ENCODE peak calls at places on chromosomes 11 and 22, in eight cellular contexts. Q is upper lobe of right lung; C is CD4-positive, alpha-beta T cell; U is cardiac muscle cell; E is tibial artery; G is fibroblast of pulmonary artery; R is GM06990; I is psoas muscle. D is an unnamed sample.

GRCh38 chr11:94185387-94186084 is 56.9 kb downstream of the PANX1 start:
- DNase-seq in Q (no peak), C (no peak), U (no peak), E (no peak), G (peak; percentile 8), R (no peak), I (no peak), D (no peak)

GRCh38 chr22:43867839-43868652 is 5.7 kb upstream of the SULT4A1 start:
- DNase-seq in Q (peak; percentile 81), C (no peak), U (peak; percentile 90), E (no peak), G (peak; percentile 70), R (no peak), I (peak; percentile 59), D (peak; percentile 68)

GRCh38 chr11:71294846-71295600 is 42.6 kb upstream of the SHANK2 start:
- DNase-seq in Q (no peak), C (no peak), U (no peak), E (peak; percentile 37), G (no peak), R (no peak), I (no peak), D (no peak)

GRCh38 chr11:123690490-123690889 is 36.1 kb upstream of the SCN3B start:
- DNase-seq in Q (no peak), C (no peak), U (no peak), E (no peak), G (peak; percentile 55), R (no peak), I (no peak), D (no peak)

GRCh38 chr11:110918351-110918750 is 206.1 kb upstream of the ARHGAP20 start:
- DNase-seq in Q (no peak), C (no peak), U (no peak), E (no peak), G (no peak), R (no peak), I (no peak), D (no peak)

GRCh38 chr11:126392638-126393023 is 37.1 kb downstream of the ST3GAL4 start:
- DNase-seq in Q (no peak), C (no peak), U (no peak), E (no peak), G (peak; percentile 53), R (no peak), I (no peak), D (no peak)

GRCh38 chr11:1460396-1460795 is 26.2 kb downstream of the MOB2 start:
- DNase-seq in Q (peak; percentile 78), C (no peak), U (no peak), E (peak; percentile 98), G (peak; percentile 62), R (no peak), I (peak; percentile 40), D (no peak)

GRCh38 chr22:37985751-37986281 is 1.5 kb upstream of the SOX10 start:
- DNase-seq in Q (no peak), C (no peak), U (no peak), E (no peak), G (no peak), R (no peak), I (no peak), D (no peak)

GRCh38 chr11:131674051-131674755 is 303.8 kb downstream of the NTM start:
- DNase-seq in Q (peak; percentile 85), C (no peak), U (peak; percentile 81), E (no peak), G (peak; percentile 78), R (peak; percentile 52), I (peak; percentile 59), D (peak; percentile 72)

GRCh38 chr22:27720860-27721259 is 80.7 kb downstream of the MN1 start:
- DNase-seq in Q (peak; percentile 28), C (no peak), U (no peak), E (no peak), G (no peak), R (no peak), I (peak; percentile 31), D (no peak)

GRCh38 chr22:47225080-47225930 is 462.9 kb downstream of the TBC1D22A start:
- DNase-seq in Q (no peak), C (no peak), U (no peak), E (no peak), G (no peak), R (no peak), I (no peak), D (no peak)

GRCh38 chr11:65429069-65429681 is 6.6 kb downstream of the NEAT1 start:
- DNase-seq in Q (no peak), C (no peak), U (no peak), E (peak; percentile 64), G (peak; percentile 86), R (peak; percentile 35), I (no peak), D (no peak)

GRCh38 chr11:122863704-122864326 is 18.7 kb upstream of the JHY start:
- DNase-seq in Q (no peak), C (peak; percentile 31), U (peak; percentile 53), E (no peak), G (peak; percentile 67), R (no peak), I (peak; percentile 31), D (no peak)

GRCh38 chr11:104623518-104623917 is 274.7 kb downstream of the CASP12 start:
- DNase-seq in Q (no peak), C (no peak), U (no peak), E (no peak), G (peak; percentile 67), R (no peak), I (no peak), D (no peak)

GRCh38 chr11:2314525-2315394 is 12.9 kb downstream of the TSPAN32 start:
- DNase-seq in Q (peak; percentile 83), C (no peak), U (peak; percentile 87), E (peak; percentile 94), G (peak; percentile 96), R (no peak), I (peak; percentile 71), D (no peak)

GRCh38 chr11:12640355-12640754 is 33.9 kb upstream of the TEAD1 start:
- DNase-seq in Q (no peak), C (no peak), U (no peak), E (no peak), G (no peak), R (no peak), I (no peak), D (no peak)

GRCh38 chr11:71986131-71986530 is 12.6 kb upstream of the IL18BP start:
- DNase-seq in Q (no peak), C (no peak), U (no peak), E (no peak), G (no peak), R (no peak), I (no peak), D (no peak)

GRCh38 chr22:26168934-26169311 is 339 bp upstream of the SEZ6L start:
- DNase-seq in Q (no peak), C (no peak), U (no peak), E (no peak), G (no peak), R (no peak), I (peak; percentile 17), D (no peak)

GRCh38 chr11:17703951-17704350 is 15.4 kb upstream of the MYOD1 start:
- DNase-seq in Q (no peak), C (no peak), U (no peak), E (no peak), G (peak; percentile 23), R (no peak), I (no peak), D (no peak)

GRCh38 chr22:50206599-50206998 is 5.8 kb downstream of the SELENOO start:
- DNase-seq in Q (peak; percentile 86), C (no peak), U (peak; percentile 85), E (no peak), G (peak; percentile 32), R (no peak), I (peak; percentile 76), D (no peak)

GRCh38 chr22:49724030-49724892 is 103.4 kb downstream of the BRD1 start:
- DNase-seq in Q (peak; percentile 65), C (no peak), U (no peak), E (peak; percentile 49), G (no peak), R (no peak), I (no peak), D (no peak)

DNA sequence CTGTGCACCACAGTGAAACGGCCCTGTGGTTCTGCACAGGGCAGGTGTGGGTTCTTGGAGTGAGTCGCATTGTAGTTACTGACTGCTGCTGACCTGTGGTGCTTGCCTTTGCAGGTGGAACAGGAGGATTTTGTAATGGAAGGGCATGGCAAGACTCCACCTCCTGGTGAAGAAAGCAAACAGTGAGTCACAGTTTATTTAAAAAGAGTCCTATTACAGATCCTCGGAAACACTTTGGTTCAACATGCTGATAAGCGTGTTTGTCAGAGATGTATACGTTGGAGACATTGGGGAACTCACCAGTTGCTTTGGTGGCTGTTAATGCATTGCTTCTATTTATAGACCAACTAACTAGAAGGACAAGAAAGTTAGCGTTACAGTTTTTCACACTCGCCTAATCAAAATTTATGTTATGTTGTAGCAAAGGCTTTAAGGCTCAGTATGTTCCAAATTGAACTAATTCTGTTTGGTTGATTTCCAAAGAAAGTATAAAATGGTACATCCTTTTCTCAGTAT is 21.7 kb upstream of the TNRC6B start:
- DNase-seq in Q (no peak), C (no peak), U (peak; percentile 72), E (no peak), G (peak; percentile 57), R (no peak), I (peak; percentile 21), D (no peak)
- TF ChIP-seq CTCF in Q (peak; percentile 33), C (no peak), U (peak; percentile 38), E (no peak), G (peak; percentile 27), R (no peak), I (peak; percentile 21), D (no peak)

DNA sequence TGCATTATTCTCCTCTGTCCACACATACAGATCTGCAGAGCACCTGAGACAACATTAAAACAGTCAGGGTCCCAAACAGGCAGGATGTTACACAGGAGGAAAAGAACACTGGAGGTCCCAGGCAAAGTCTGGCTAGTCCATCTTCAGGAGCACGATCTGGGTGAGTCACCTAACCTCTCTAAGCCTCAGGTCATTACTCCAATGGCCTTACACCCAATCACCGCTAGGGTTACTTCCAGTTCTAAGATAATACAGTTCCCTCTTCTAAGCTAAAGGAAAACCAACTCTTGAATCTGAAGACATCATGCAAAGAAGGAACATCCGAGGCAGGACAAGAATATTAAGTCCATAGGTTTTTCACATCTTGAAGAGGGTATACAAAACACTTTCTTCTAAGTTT is 24.5 kb downstream of the ASCC2 start:
- DNase-seq in Q (no peak), C (no peak), U (no peak), E (no peak), G (no peak), R (no peak), I (no peak), D (no peak)
- TF ChIP-seq CTCF in Q (no peak), C (no peak), U (peak; percentile 18), E (no peak), G (peak; percentile 2), R (no peak), I (no peak), D (no peak)

DNA sequence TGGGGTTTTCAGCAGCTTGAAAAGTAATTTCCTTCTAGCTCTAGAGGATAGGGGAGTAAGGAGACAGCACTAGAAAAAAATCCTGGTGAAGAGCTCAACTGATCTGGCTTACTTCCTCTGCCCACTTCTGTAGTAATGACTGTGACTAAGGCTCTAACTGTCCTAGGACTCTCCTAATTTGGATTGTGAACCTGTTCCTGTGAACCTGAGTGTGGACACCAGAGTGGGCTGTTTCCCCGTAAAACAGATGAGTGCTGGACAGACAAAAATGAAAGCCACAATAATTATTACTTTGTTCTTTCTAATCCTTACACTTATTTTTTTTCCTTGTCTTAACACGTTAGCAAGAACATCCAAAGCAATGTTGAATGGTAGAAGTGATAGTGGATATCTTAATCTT is 154.1 kb downstream of the AASDHPPT start:
- DNase-seq in Q (no peak), C (no peak), U (no peak), E (no peak), G (peak; percentile 52), R (no peak), I (no peak), D (no peak)
- TF ChIP-seq CTCF in Q (no peak), C (no peak), U (peak; percentile 40), E (no peak), G (peak; percentile 45), R (no peak), I (no peak), D (no peak)

GRCh38 chr11:32985600-32985999 is 30.1 kb upstream of the DEPDC7 start:
- DNase-seq in Q (no peak), C (no peak), U (no peak), E (no peak), G (no peak), R (no peak), I (no peak), D (no peak)
- TF ChIP-seq CTCF in Q (no peak), C (no peak), U (no peak), E (no peak), G (no peak), R (no peak), I (no peak), D (no peak)

D was measured in GM20000.